ENCODE peak calls at places on chromosomes 7 and 10, in four cellular contexts. B, J, V and Z are unnamed samples.

GRCh38 chr10:71302874-71303568 is 16.0 kb upstream of the SLC29A3 start:
- ATAC-seq in B (peak; percentile 52), J (peak; percentile 46), V (peak; percentile 84), Z (peak; percentile 52)

GRCh38 chr10:90007226-90007625 is 305.8 kb downstream of the KIF20B start:
- ATAC-seq in B (no peak), J (no peak), V (no peak), Z (no peak)

GRCh38 chr10:5502903-5503835 is 3.8 kb upstream of the CALML5 start:
- ATAC-seq in B (no peak), J (peak; percentile 93), V (no peak), Z (no peak)

GRCh38 chr10:45461034-45461433 is 87.0 kb downstream of the ALOX5 start:
- ATAC-seq in B (no peak), J (no peak), V (no peak), Z (peak; percentile 86)

GRCh38 chr7:3063016-3063753 is 19.5 kb upstream of the CARD11 start:
- ATAC-seq in B (no peak), J (no peak), V (peak; percentile 88), Z (peak; percentile 85)

GRCh38 chr7:87146740-87147386 is 5.4 kb upstream of the DMTF1 start:
- ATAC-seq in B (no peak), J (no peak), V (no peak), Z (no peak)

GRCh38 chr10:67816719-67817118 is 21.3 kb downstream of the DNAJC12 start:
- ATAC-seq in B (peak; percentile 67), J (no peak), V (no peak), Z (no peak)

GRCh38 chr7:158398750-158399149 is 188.9 kb downstream of the PTPRN2 start:
- ATAC-seq in B (no peak), J (no peak), V (no peak), Z (no peak)

GRCh38 chr10:105763611-105764010 is 1122.5 kb downstream of the SORCS3 start:
- ATAC-seq in B (no peak), J (no peak), V (no peak), Z (no peak)

GRCh38 chr10:45376364-45376801 is 2.4 kb downstream of the ALOX5 start:
- ATAC-seq in B (no peak), J (no peak), V (no peak), Z (no peak)

GRCh38 chr7:122674502-122674901 is 24.4 kb downstream of the RNF133 start:
- ATAC-seq in B (no peak), J (no peak), V (no peak), Z (no peak)

GRCh38 chr10:90269699-90270098 is 568.3 kb downstream of the KIF20B start:
- ATAC-seq in B (no peak), J (no peak), V (no peak), Z (no peak)

GRCh38 chr7:112869111-112869774 is 79.0 kb upstream of the TMEM168 start:
- ATAC-seq in B (peak; percentile 27), J (peak; percentile 52), V (peak; percentile 81), Z (peak; percentile 43)